ENCODE peak calls at places on chromosome 6, in six cellular contexts. One of them, this sample, is unnamed.
A peak's percentile ranks its signal among the peaks of the same experiment; 100 is the strongest.

GRCh38 chr6:26257272-26257671 is 107.7 kb upstream of the BTN3A2 start:
- DNase-seq in activated naive CD4-positive, alpha-beta T cell treated with anti-CD3 and anti-CD28 coated beads for 36 hours: no peak
- DNase-seq in Daoy: no peak
- DNase-seq in AG20443: no peak
- DNase-seq in BJ: no peak
- DNase-seq in pancreas: no peak
- DNase-seq in this sample: no peak

GRCh38 chr6:13729891-13730290 is 18.3 kb upstream of the RANBP9 start:
- DNase-seq in activated naive CD4-positive, alpha-beta T cell treated with anti-CD3 and anti-CD28 coated beads for 36 hours: no peak
- DNase-seq in Daoy: peak; percentile 43
- DNase-seq in AG20443: peak; percentile 64
- DNase-seq in BJ: no peak
- DNase-seq in pancreas: no peak
- DNase-seq in this sample: peak; percentile 72

GRCh38 chr6:82084324-82084920 is 163.1 kb downstream of the IBTK start:
- DNase-seq in activated naive CD4-positive, alpha-beta T cell treated with anti-CD3 and anti-CD28 coated beads for 36 hours: no peak
- DNase-seq in Daoy: no peak
- DNase-seq in AG20443: no peak
- DNase-seq in BJ: no peak
- DNase-seq in pancreas: no peak
- DNase-seq in this sample: no peak

GRCh38 chr6:878179-878578 is 185.2 kb upstream of the EXOC2 start:
- DNase-seq in activated naive CD4-positive, alpha-beta T cell treated with anti-CD3 and anti-CD28 coated beads for 36 hours: no peak
- DNase-seq in Daoy: no peak
- DNase-seq in AG20443: no peak
- DNase-seq in BJ: no peak
- DNase-seq in pancreas: no peak
- DNase-seq in this sample: no peak

GRCh38 chr6:14739830-14740229 is 506.0 kb upstream of the JARID2 start:
- DNase-seq in activated naive CD4-positive, alpha-beta T cell treated with anti-CD3 and anti-CD28 coated beads for 36 hours: no peak
- DNase-seq in Daoy: no peak
- DNase-seq in AG20443: no peak
- DNase-seq in BJ: no peak
- DNase-seq in pancreas: no peak
- DNase-seq in this sample: no peak

GRCh38 chr6:163409712-163410111 is 4.8 kb upstream of the QKI start:
- DNase-seq in activated naive CD4-positive, alpha-beta T cell treated with anti-CD3 and anti-CD28 coated beads for 36 hours: no peak
- DNase-seq in Daoy: no peak
- DNase-seq in AG20443: no peak
- DNase-seq in BJ: no peak
- DNase-seq in pancreas: no peak
- DNase-seq in this sample: no peak

GRCh38 chr6:144055121-144055931 is 40.0 kb downstream of the SF3B5 start:
- DNase-seq in activated naive CD4-positive, alpha-beta T cell treated with anti-CD3 and anti-CD28 coated beads for 36 hours: peak; percentile 70
- DNase-seq in Daoy: peak; percentile 20
- DNase-seq in AG20443: no peak
- DNase-seq in BJ: no peak
- DNase-seq in pancreas: no peak
- DNase-seq in this sample: no peak

GRCh38 chr6:11012976-11013375 is 31.1 kb downstream of the ELOVL2 start:
- DNase-seq in activated naive CD4-positive, alpha-beta T cell treated with anti-CD3 and anti-CD28 coated beads for 36 hours: no peak
- DNase-seq in Daoy: no peak
- DNase-seq in AG20443: no peak
- DNase-seq in BJ: no peak
- DNase-seq in pancreas: no peak
- DNase-seq in this sample: no peak

GRCh38 chr6:163940705-163941470 is 526.4 kb downstream of the QKI start:
- DNase-seq in activated naive CD4-positive, alpha-beta T cell treated with anti-CD3 and anti-CD28 coated beads for 36 hours: no peak
- DNase-seq in Daoy: no peak
- DNase-seq in AG20443: no peak
- DNase-seq in BJ: no peak
- DNase-seq in pancreas: no peak
- DNase-seq in this sample: no peak

GRCh38 chr6:12916001-12916400 is 199.4 kb downstream of the PHACTR1 start:
- DNase-seq in activated naive CD4-positive, alpha-beta T cell treated with anti-CD3 and anti-CD28 coated beads for 36 hours: no peak
- DNase-seq in Daoy: no peak
- DNase-seq in AG20443: no peak
- DNase-seq in BJ: no peak
- DNase-seq in pancreas: no peak
- DNase-seq in this sample: no peak

GRCh38 chr6:89214197-89214596 is 3.0 kb downstream of the GABRR1 start:
- DNase-seq in activated naive CD4-positive, alpha-beta T cell treated with anti-CD3 and anti-CD28 coated beads for 36 hours: no peak
- DNase-seq in Daoy: no peak
- DNase-seq in AG20443: no peak
- DNase-seq in BJ: no peak
- DNase-seq in pancreas: no peak
- DNase-seq in this sample: no peak

GRCh38 chr6:157822221-157823000 is 635 bp upstream of the SNX9 start:
- DNase-seq in activated naive CD4-positive, alpha-beta T cell treated with anti-CD3 and anti-CD28 coated beads for 36 hours: no peak
- DNase-seq in Daoy: no peak
- DNase-seq in AG20443: no peak
- DNase-seq in BJ: no peak
- DNase-seq in pancreas: peak; percentile 47
- DNase-seq in this sample: no peak